ENCODE peak calls at places on chromosomes 12 and 14, in eight cellular contexts. L is K562, A is SK-N-SH, W is HCT116, I is endothelial cell of umbilical vein, J is HepG2, F is H1, P is GM12878. D is an unnamed sample.

GRCh38 chr12:18165422-18165871 is 75.5 kb upstream of the RERGL start:
- DNase-seq in L (no peak), A (no peak), W (no peak), I (no peak), J (no peak), F (no peak), P (peak; percentile 82), D (no peak)

GRCh38 chr14:68111733-68112270 is 292.2 kb downstream of the RAD51B start:
- DNase-seq in L (no peak), A (no peak), W (no peak), I (no peak), J (no peak), F (no peak), P (no peak), D (no peak)

GRCh38 chr12:43816168-43816567 is 10.1 kb upstream of the TWF1 start:
- DNase-seq in L (no peak), A (no peak), W (no peak), I (no peak), J (no peak), F (no peak), P (no peak), D (no peak)

GRCh38 chr12:56462565-56462964 is 5.8 kb upstream of the SPRYD4 start:
- DNase-seq in L (no peak), A (no peak), W (no peak), I (no peak), J (no peak), F (no peak), P (no peak), D (no peak)

GRCh38 chr12:52850681-52851080 is 1.9 kb upstream of the KRT78 start:
- DNase-seq in L (no peak), A (no peak), W (no peak), I (no peak), J (no peak), F (no peak), P (no peak), D (no peak)

GRCh38 chr12:94235894-94236293 is 87.5 kb downstream of the PLXNC1 start:
- DNase-seq in L (no peak), A (no peak), W (no peak), I (no peak), J (no peak), F (no peak), P (no peak), D (no peak)

GRCh38 chr14:32512813-32513212 is 183.7 kb downstream of the AKAP6 start:
- DNase-seq in L (no peak), A (no peak), W (no peak), I (no peak), J (no peak), F (no peak), P (no peak), D (no peak)

GRCh38 chr14:95307402-95308041 is 12.2 kb downstream of the CLMN start:
- DNase-seq in L (no peak), A (peak; percentile 64), W (no peak), I (no peak), J (no peak), F (no peak), P (no peak), D (no peak)

GRCh38 chr12:59370933-59371332 is 224.9 kb upstream of the SLC16A7 start:
- DNase-seq in L (no peak), A (no peak), W (no peak), I (no peak), J (no peak), F (no peak), P (no peak), D (no peak)

GRCh38 chr14:53845813-53846693 is 110.6 kb downstream of the BMP4 start:
- DNase-seq in L (no peak), A (no peak), W (peak; percentile 72), I (no peak), J (peak; percentile 34), F (no peak), P (no peak), D (no peak)

GRCh38 chr12:20963762-20964161 is 153.3 kb downstream of the SLCO1B3 start:
- DNase-seq in L (no peak), A (no peak), W (no peak), I (no peak), J (no peak), F (no peak), P (no peak), D (no peak)

GRCh38 chr12:44571031-44571550 is 305.0 kb downstream of the NELL2 start:
- DNase-seq in L (no peak), A (no peak), W (no peak), I (no peak), J (no peak), F (no peak), P (no peak), D (no peak)

GRCh38 chr12:49917126-49917787 is 13.6 kb upstream of the FAIM2 start:
- DNase-seq in L (no peak), A (no peak), W (no peak), I (no peak), J (no peak), F (no peak), P (no peak), D (no peak)

GRCh38 chr12:48631071-48631470 is 51.0 kb downstream of the KANSL2 start:
- DNase-seq in L (no peak), A (no peak), W (no peak), I (no peak), J (no peak), F (no peak), P (no peak), D (no peak)

GRCh38 chr12:62876938-62877548 is 57.9 kb downstream of the PPM1H start:
- DNase-seq in L (no peak), A (no peak), W (no peak), I (no peak), J (no peak), F (no peak), P (no peak), D (no peak)

GRCh38 chr14:94746131-94746530 is 23.8 kb downstream of the GSC start:
- DNase-seq in L (no peak), A (no peak), W (no peak), I (no peak), J (no peak), F (no peak), P (no peak), D (no peak)

GRCh38 chr12:46660276-46660675 is 165.5 kb downstream of the SLC38A4 start:
- DNase-seq in L (no peak), A (no peak), W (no peak), I (peak; percentile 52), J (no peak), F (no peak), P (no peak), D (no peak)
- H3K4me3 ChIP-seq in L (no peak overlapping the region), A (no peak overlapping the region), W (no peak overlapping the region), I (no peak overlapping the region), J (no peak overlapping the region), F (no peak overlapping the region), P (no peak overlapping the region), D (peak overlapping the region; percentile 69)

DNA sequence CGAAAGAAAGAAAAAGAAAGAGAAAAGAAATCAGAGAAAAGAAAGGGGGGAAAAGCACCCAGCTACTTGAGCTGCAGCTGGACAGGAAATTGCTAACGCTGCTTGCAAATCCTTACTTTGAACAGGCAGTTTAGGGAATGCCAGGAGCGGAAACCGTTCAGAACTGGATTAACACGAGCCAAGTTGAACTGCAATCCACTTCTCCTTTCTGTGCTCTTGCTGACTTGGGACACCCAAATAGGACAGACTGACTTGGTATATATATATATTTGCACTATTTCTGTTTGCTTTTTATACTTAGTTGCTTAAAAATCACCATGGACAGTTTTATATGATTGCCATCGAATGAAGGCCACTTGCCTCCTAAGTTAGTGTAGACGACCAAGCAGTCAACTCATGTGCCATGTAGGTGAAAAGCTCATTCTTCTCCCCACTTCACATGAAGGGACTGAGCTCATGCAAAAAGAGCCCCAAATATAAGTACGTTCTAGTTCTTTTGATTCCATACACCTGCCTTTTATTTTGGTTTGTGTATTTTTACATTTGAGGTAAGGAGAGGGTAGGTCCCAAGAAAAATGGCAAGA is 5.5 kb downstream of the DUSP6 start:
- DNase-seq in L (no peak), A (no peak), W (peak; percentile 45), I (peak; percentile 95), J (peak; percentile 42), F (no peak), P (no peak), D (peak; percentile 66)
- H3K9ac ChIP-seq in L (peak overlapping the region; percentile 62), A (no peak overlapping the region), W (peak overlapping the region; percentile 17), I (peak overlapping the region; percentile 31), J (no peak overlapping the region), F (no peak overlapping the region), P (no peak overlapping the region), D (no peak overlapping the region)

DNA sequence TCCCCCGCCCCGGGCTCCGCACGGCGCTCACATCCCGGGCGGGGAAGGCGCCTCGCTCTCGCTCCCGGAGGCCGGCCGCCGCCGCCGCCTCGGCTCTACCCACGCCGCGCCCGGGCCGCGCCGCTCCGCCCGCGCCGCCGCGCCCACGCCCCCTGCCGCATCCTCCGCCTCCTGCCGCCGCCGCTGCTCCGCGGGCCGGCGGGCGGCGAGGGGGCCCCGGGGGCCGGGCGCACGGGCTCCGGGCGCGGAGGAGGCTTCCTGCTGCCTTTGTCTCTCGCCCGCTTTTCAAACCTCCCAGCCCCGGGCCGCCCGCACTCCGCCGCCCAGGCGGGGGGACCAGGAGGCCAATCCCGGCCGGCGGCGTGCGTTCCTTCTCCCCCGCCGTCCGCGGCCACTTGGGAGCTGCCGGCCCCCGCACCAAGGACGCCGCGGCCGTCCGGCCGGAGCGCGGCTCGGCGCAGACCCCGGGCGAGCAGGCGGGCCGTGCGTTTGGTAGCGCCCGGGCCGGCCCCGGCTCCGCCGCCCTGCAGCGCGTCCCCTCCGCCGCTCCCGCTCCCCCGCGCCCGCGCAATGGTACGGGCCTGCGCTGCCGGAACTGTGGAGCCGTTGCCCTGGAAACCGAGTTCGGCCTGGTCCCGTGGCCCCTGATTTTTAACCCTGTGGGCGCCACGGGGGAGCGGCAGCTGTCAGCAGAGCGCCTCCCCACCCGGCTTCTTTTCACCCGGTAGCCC is at the start of gene FBXL14:
- DNase-seq in L (peak; percentile 79), A (peak; percentile 92), W (peak; percentile 66), I (peak; percentile 74), J (peak; percentile 74), F (peak; percentile 92), P (no peak), D (no peak)
- TF ChIP-seq POLR2AphosphoS5 in L (no peak), A (peak; percentile 43), W (peak; percentile 52), I (peak; percentile 78), J (no peak), F (no peak), P (no peak), D (peak; percentile 46)

GRCh38 chr12:46386877-46387629 is 14.5 kb upstream of the SLC38A2 start:
- DNase-seq in L (no peak), A (no peak), W (no peak), I (no peak), J (no peak), F (no peak), P (no peak), D (no peak)
- H3K4me3 ChIP-seq in L (no peak overlapping the region), A (no peak overlapping the region), W (no peak overlapping the region), I (no peak overlapping the region), J (peak overlapping the region; percentile 38), F (no peak overlapping the region), P (peak overlapping the region; percentile 66), D (peak overlapping the region; percentile 68)

DNA sequence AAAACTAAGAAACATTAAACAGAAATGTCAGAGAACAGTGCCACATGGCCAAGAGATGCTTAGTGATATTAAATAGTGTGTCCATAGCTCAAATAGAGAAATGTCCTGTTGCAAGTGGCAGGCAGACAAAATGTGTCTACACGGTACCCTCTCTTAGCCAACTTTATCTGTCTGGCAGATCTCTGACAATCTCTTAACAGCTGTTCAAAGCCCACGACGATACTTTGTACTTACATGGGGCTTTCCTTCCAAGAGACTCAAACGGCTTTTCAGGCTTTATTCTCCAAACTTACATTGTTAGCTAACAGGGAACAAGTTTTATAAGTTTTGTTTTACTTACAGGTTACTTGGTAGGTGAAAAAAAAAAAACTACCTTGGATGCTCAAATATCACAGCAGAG is 45.6 kb downstream of the ARMH4 start:
- DNase-seq in L (no peak), A (no peak), W (no peak), I (no peak), J (no peak), F (no peak), P (no peak), D (no peak)
- H3K9ac ChIP-seq in L (no peak overlapping the region), A (no peak overlapping the region), W (no peak overlapping the region), I (no peak overlapping the region), J (no peak overlapping the region), F (no peak overlapping the region), P (no peak overlapping the region), D (no peak overlapping the region)

D was measured in SK-N-MC.